ENCODE peak calls at places on chromosomes 2 and 18, in nine cellular contexts. C is IMR-90, U is adrenal gland, A is prostate gland, Q is body of pancreas, H is transverse colon, D is GM12878, N is endothelial cell of umbilical vein, B is right lobe of liver. S is an unnamed sample.

GRCh38 chr2:120403676-120404075 is 57.7 kb downstream of the INHBB start:
- DNase-seq in A (no peak), U (no peak), D (no peak), Q (no peak), H (no peak), B (no peak), C (no peak), N (no peak), S (no peak)

GRCh38 chr2:120237491-120237902 is 14.3 kb upstream of the TMEM185B start:
- DNase-seq in H (peak; percentile 35), C (peak; percentile 80), Q (no peak), B (no peak), A (no peak), D (no peak), N (peak; percentile 46), U (no peak), S (no peak)

GRCh38 chr18:42030586-42031182 is 75.7 kb downstream of the PIK3C3 start:
- DNase-seq in N (peak; percentile 37), B (no peak), H (no peak), D (no peak), Q (no peak), C (peak; percentile 24), U (no peak), A (no peak), S (no peak)

GRCh38 chr2:192236136-192236535 is 41.4 kb upstream of the TMEFF2 start:
- DNase-seq in U (no peak), N (no peak), A (no peak), H (no peak), Q (no peak), D (no peak), B (no peak), C (peak; percentile 73), S (no peak)

GRCh38 chr18:79630266-79631095 is 49.1 kb upstream of the CTDP1 start:
- DNase-seq in Q (no peak), C (no peak), A (no peak), D (no peak), U (peak; percentile 10), N (no peak), B (no peak), H (no peak), S (no peak)

GRCh38 chr2:144390424-144391020 is 129.4 kb downstream of the ZEB2 start:
- DNase-seq in A (no peak), C (peak; percentile 57), U (no peak), N (no peak), H (no peak), D (no peak), Q (no peak), B (no peak), S (no peak)

GRCh38 chr2:19875280-19875679 is 26.5 kb downstream of the TTC32 start:
- DNase-seq in A (no peak), Q (no peak), D (no peak), C (no peak), H (no peak), B (no peak), U (no peak), N (no peak), S (no peak)

GRCh38 chr2:151395509-151396374 is 14.0 kb upstream of the RIF1 start:
- DNase-seq in D (no peak), N (no peak), A (no peak), Q (no peak), B (no peak), C (no peak), H (no peak), U (no peak), S (no peak)

GRCh38 chr2:238861766-238862315 is 14.0 kb downstream of the TWIST2 start:
- DNase-seq in U (no peak), N (no peak), H (no peak), Q (no peak), A (no peak), B (no peak), C (no peak), D (no peak), S (no peak)

GRCh38 chr2:182818541-182819308 is 47.7 kb downstream of the FRZB start:
- DNase-seq in A (no peak), U (no peak), D (no peak), C (no peak), B (no peak), Q (no peak), H (no peak), N (no peak), S (no peak)

GRCh38 chr2:220590476-220590875 is 963.0 kb downstream of the SLC4A3 start:
- DNase-seq in U (no peak), C (no peak), H (no peak), Q (no peak), A (no peak), D (no peak), B (no peak), N (no peak), S (no peak)

GRCh38 chr2:226190479-226191252 is 609.0 kb downstream of the IRS1 start:
- DNase-seq in U (no peak), H (no peak), A (no peak), C (peak; percentile 31), N (no peak), Q (no peak), D (no peak), B (no peak), S (no peak)

GRCh38 chr18:43760010-43760409 is 482.7 kb upstream of the SYT4 start:
- DNase-seq in Q (no peak), A (no peak), N (no peak), D (no peak), C (no peak), U (no peak), H (no peak), B (no peak), S (no peak)

GRCh38 chr18:66729459-66730239 is 125.8 kb upstream of the CDH19 start:
- DNase-seq in U (no peak), B (no peak), H (no peak), A (no peak), Q (no peak), D (no peak), C (no peak), N (no peak), S (no peak)

DNA sequence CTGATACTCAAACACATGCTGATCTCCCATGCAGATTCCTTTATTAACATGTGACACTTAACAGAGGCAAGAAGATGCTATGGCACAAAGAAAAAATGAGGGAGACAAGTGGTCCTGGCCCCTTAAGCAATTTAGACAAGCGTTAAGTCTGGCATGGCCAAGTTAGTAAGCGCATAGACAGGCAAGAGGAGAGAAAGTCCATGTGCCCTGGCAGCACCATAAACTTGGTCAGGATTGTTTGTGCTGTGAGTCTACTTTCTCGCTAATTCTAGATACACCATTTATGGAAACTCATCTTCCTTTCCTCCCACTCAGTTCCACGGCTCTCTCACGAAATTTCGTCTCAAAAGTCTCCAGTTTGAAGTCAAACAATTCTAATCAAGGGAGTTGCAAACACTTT is 138.9 kb downstream of the RBMS1 start:
- DNase-seq in H (no peak), C (no peak), N (no peak), B (no peak), A (no peak), U (no peak), Q (no peak), D (no peak), S (no peak)
- H3K4me3 ChIP-seq in H (no peak overlapping the region), C (no peak overlapping the region), N (no peak overlapping the region), B (no peak overlapping the region), A (no peak overlapping the region), U (no peak overlapping the region), Q (no peak overlapping the region), D (no peak overlapping the region), S (no peak overlapping the region)

GRCh38 chr2:242011516-242011915 is 142.0 kb downstream of the RTP5 start:
- DNase-seq in Q (no peak), U (no peak), A (no peak), N (no peak), D (no peak), C (no peak), B (no peak), H (peak; percentile 4), S (no peak)

GRCh38 chr2:242011991-242012764 is 142.6 kb downstream of the RTP5 start:
- DNase-seq in C (no peak), Q (no peak), B (no peak), N (no peak), U (no peak), H (peak; percentile 7), A (no peak), D (no peak), S (no peak)

GRCh38 chr2:242015366-242016065 is 146.0 kb downstream of the RTP5 start:
- DNase-seq in Q (no peak), N (no peak), C (no peak), H (peak; percentile 13), B (no peak), U (no peak), A (no peak), D (no peak), S (no peak)

GRCh38 chr2:242012956-242013764 is 143.6 kb downstream of the RTP5 start:
- DNase-seq in Q (no peak), U (no peak), H (no peak), A (no peak), N (no peak), C (no peak), B (no peak), D (no peak), S (no peak)

GRCh38 chr2:242013771-242014170 is 144.2 kb downstream of the RTP5 start:
- DNase-seq in H (no peak), B (no peak), Q (no peak), U (no peak), N (no peak), C (no peak), D (no peak), A (no peak), S (no peak)
- TF ChIP-seq POLR2A in H (no peak), B (no peak), Q (no peak), U (no peak), N (no peak), C (no peak), D (no peak), A (no peak), S (no peak)

GRCh38 chr2:15107137-15107536 is 454.0 kb downstream of the NBAS start:
- DNase-seq in N (no peak), D (no peak), U (no peak), A (no peak), Q (no peak), B (no peak), H (no peak), C (peak; percentile 7), S (no peak)

GRCh38 chr2:15116830-15117229 is 444.3 kb downstream of the NBAS start:
- DNase-seq in B (no peak), A (no peak), U (no peak), C (no peak), Q (no peak), H (no peak), D (no peak), N (no peak), S (no peak)

GRCh38 chr2:15111718-15112117 is 449.4 kb downstream of the NBAS start:
- DNase-seq in A (no peak), H (no peak), C (no peak), U (no peak), Q (no peak), N (no peak), B (no peak), D (no peak), S (no peak)

GRCh38 chr2:15115786-15116185 is 445.3 kb downstream of the NBAS start:
- DNase-seq in A (no peak), C (no peak), B (no peak), D (no peak), N (no peak), Q (no peak), H (no peak), U (no peak), S (no peak)

GRCh38 chr2:15112216-15112615 is 448.9 kb downstream of the NBAS start:
- DNase-seq in A (no peak), B (no peak), N (peak; percentile 12), H (no peak), D (no peak), Q (no peak), U (no peak), C (peak; percentile 56), S (no peak)
- H3K9me3 ChIP-seq in A (no peaks in the 10 kb centered on the region), B (no peaks in the 10 kb centered on the region), N (no peaks in the 10 kb centered on the region), H (peaks cover 9% of the 10 kb centered on the region), D (no peaks in the 10 kb centered on the region), Q (no peaks in the 10 kb centered on the region), U (peaks cover 8% of the 10 kb centered on the region), C (peaks cover 4% of the 10 kb centered on the region), S (peaks cover 17% of the 10 kb centered on the region)

GRCh38 chr2:191012346-191012745 is 1.6 kb downstream of the STAT1 start:
- DNase-seq in A (no peak), B (no peak), N (no peak), U (no peak), H (no peak), C (no peak), D (no peak), Q (no peak), S (no peak)
- H3K4me3 ChIP-seq in A (no peak overlapping the region), B (no peak overlapping the region), N (peak overlapping the region; percentile 94), U (no peak overlapping the region), H (no peak overlapping the region), C (peak overlapping the region; percentile 82), D (peak overlapping the region; percentile 92), Q (no peak overlapping the region), S (peak overlapping the region; percentile 82)